ENCODE peak calls at places on chromosome X, in seven cellular contexts. F is thyroid gland, P is IMR-90, Q is H1, N is uterus, A is A549, V is heart left ventricle. G is an unnamed sample.

GRCh38 chrX:68994883-68995255 is 166.0 kb downstream of the EFNB1 start:
- DNase-seq in F (no peak), P (no peak), Q (no peak), N (no peak), A (no peak), V (no peak), G (no peak)

GRCh38 chrX:43643662-43644061 is 12.4 kb upstream of the MAOA start:
- DNase-seq in F (no peak), P (no peak), Q (no peak), N (no peak), A (no peak), V (no peak), G (no peak)

GRCh38 chrX:113353134-113353533 is 512.5 kb upstream of the AMOT start:
- DNase-seq in F (no peak), P (no peak), Q (no peak), N (no peak), A (no peak), V (no peak), G (no peak)

GRCh38 chrX:15856580-15856979 is 2.0 kb upstream of the AP1S2 start:
- DNase-seq in F (no peak), P (no peak), Q (no peak), N (no peak), A (no peak), V (no peak), G (no peak)

GRCh38 chrX:19846995-19847790 is 40.2 kb downstream of the SH3KBP1 start:
- DNase-seq in F (peak; percentile 21), P (peak; percentile 89), Q (peak; percentile 7), N (peak; percentile 34), A (peak; percentile 3), V (no peak), G (no peak)

GRCh38 chrX:140563893-140564292 is 59.0 kb upstream of the SOX3 start:
- DNase-seq in F (no peak), P (no peak), Q (no peak), N (no peak), A (no peak), V (no peak), G (no peak)

GRCh38 chrX:44731160-44731559 is 112.7 kb upstream of the DUSP21 start:
- DNase-seq in F (no peak), P (peak; percentile 20), Q (no peak), N (no peak), A (no peak), V (no peak), G (no peak)

GRCh38 chrX:274904-275475 is 6.2 kb upstream of the PLCXD1 start:
- DNase-seq in F (peak; percentile 4), P (no peak), Q (no peak), N (no peak), A (no peak), V (peak; percentile 30), G (peak; percentile 10)

GRCh38 chrX:72243472-72243871 is 4.6 kb upstream of the ERCC6L start:
- DNase-seq in F (no peak), P (peak; percentile 51), Q (no peak), N (no peak), A (no peak), V (no peak), G (no peak)

GRCh38 chrX:13836575-13836974 is 19.7 kb upstream of the GPM6B start:
- DNase-seq in F (no peak), P (no peak), Q (no peak), N (no peak), A (no peak), V (no peak), G (no peak)
- H3K4me3 ChIP-seq in F (no peak overlapping the region), P (no peak overlapping the region), Q (no peak overlapping the region), N (no peak overlapping the region), A (no peak overlapping the region), V (no peak overlapping the region), G (no peak overlapping the region)

DNA sequence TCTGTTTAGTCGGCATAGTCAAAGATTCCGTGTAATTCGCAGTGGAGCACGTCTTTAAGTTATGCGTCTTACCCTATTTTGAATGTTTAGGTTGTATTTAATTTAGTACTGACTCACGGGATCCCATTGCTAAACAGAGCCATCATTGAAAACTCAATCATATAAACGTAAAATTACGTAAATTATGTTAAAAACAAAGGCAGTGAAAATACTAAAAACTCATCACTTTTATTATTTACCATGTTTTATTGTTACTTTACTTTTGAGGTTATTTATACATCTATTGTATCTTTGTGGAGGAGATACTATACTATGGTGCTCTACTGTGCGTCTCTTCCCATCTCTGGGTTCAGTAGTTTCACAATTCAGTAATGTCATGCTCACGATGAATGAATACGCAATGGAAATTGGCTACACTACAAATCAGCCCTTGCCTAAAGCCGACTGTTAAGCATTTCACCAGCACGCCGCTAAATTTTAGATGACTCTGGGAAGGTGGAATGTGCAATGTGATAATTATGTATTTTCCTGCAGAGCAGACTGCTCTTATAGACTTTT is 944 bp downstream of the FUNDC2 start:
- DNase-seq in F (no peak), P (peak; percentile 70), Q (no peak), N (no peak), A (no peak), V (peak; percentile 23), G (peak; percentile 63)
- TF ChIP-seq POLR2A in F (no peak), P (peak; percentile 44), Q (no peak), N (peak; percentile 34), A (no peak), V (no peak), G (peak; percentile 66)

GRCh38 chrX:39818750-39819149 is 279.0 kb downstream of the BCOR start:
- DNase-seq in F (no peak), P (no peak), Q (no peak), N (no peak), A (no peak), V (no peak), G (no peak)

GRCh38 chrX:39821709-39822095 is 276.1 kb downstream of the BCOR start:
- DNase-seq in F (no peak), P (no peak), Q (no peak), N (no peak), A (no peak), V (no peak), G (no peak)

GRCh38 chrX:39822133-39822748 is 275.5 kb downstream of the BCOR start:
- DNase-seq in F (no peak), P (no peak), Q (no peak), N (no peak), A (no peak), V (no peak), G (no peak)

GRCh38 chrX:39821011-39821708 is 276.6 kb downstream of the BCOR start:
- DNase-seq in F (peak; percentile 50), P (peak; percentile 17), Q (no peak), N (peak; percentile 43), A (peak; percentile 33), V (peak; percentile 25), G (peak; percentile 26)

GRCh38 chrX:39819921-39820849 is 277.6 kb downstream of the BCOR start:
- DNase-seq in F (peak; percentile 49), P (no peak), Q (no peak), N (no peak), A (no peak), V (no peak), G (no peak)
- H3K4me3 ChIP-seq in F (no peak overlapping the region), P (no peak overlapping the region), Q (peak overlapping the region; percentile 31), N (peak overlapping the region; percentile 43), A (peak overlapping the region; percentile 63), V (peak overlapping the region; percentile 44), G (no peak overlapping the region)

GRCh38 chrX:47572773-47573333 is 9.4 kb upstream of the TIMP1 start:
- DNase-seq in F (no peak), P (no peak), Q (no peak), N (no peak), A (no peak), V (no peak), G (no peak)
- TF ChIP-seq POLR2A in F (no peak), P (peak; percentile 25), Q (no peak), N (no peak), A (no peak), V (no peak), G (no peak)

DNA sequence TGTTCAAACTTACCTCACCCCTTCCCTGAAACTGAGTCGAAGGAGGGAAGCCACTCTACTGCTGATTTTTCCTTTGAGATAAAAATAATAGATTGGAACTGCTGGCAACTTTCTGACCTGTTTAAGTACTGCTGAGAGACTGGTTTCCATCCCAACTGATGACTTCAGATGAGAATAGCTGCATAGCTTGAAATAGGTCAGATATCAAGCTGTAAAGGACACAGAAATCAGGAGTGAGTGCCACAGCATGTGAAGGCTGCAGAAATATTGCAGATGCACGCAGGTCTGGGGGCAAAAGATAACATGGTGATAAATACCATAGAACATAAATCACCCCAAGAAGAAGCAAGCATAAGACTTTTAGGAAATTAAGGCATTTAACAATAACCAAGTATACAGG is 923.2 kb downstream of the SH3BGRL start:
- DNase-seq in F (no peak), P (no peak), Q (no peak), N (no peak), A (no peak), V (no peak), G (no peak)
- H3K4me3 ChIP-seq in F (no peak overlapping the region), P (no peak overlapping the region), Q (no peak overlapping the region), N (no peak overlapping the region), A (no peak overlapping the region), V (no peak overlapping the region), G (no peak overlapping the region)

G was measured in body of pancreas.